ENCODE peak calls at places on chromosomes 11 and 22, in six cellular contexts. X is stomach, I is H1, O is A549, E is SK-N-SH, N is ovary. P is an unnamed sample.

GRCh38 chr11:19723572-19724342 is 11.1 kb downstream of the NAV2 start:
- DNase-seq in I (no peak), E (peak), X (no peak), N (no peak), O (no peak), P (no peak)

GRCh38 chr22:43891360-43892182 is at the start of gene PNPLA5:
- DNase-seq in E (peak), O (no peak), N (no peak), I (peak), X (no peak), P (no peak)

GRCh38 chr11:43393765-43394355 is 35.1 kb downstream of the TTC17 start:
- DNase-seq in X (peak), O (no peak), N (peak), E (no peak), I (no peak), P (no peak)

GRCh38 chr22:32202539-32203180 is 2.2 kb downstream of the RFPL2 start:
- DNase-seq in O (peak), I (peak), X (peak), N (no peak), E (peak), P (peak)

GRCh38 chr11:46680164-46680760 is 20.2 kb downstream of the ARHGAP1 start:
- DNase-seq in N (no peak), O (no peak), X (no peak), I (no peak), E (no peak), P (no peak)

GRCh38 chr11:72586591-72587090 is 87.6 kb downstream of the PDE2A start:
- DNase-seq in N (no peak), X (no peak), O (no peak), I (no peak), E (no peak), P (no peak)

GRCh38 chr22:37293172-37293571 is 10.9 kb downstream of the CYTH4 start:
- DNase-seq in E (no peak), X (no peak), N (no peak), O (no peak), I (no peak), P (no peak)

GRCh38 chr22:36486619-36487384 is 5.4 kb upstream of the TXN2 start:
- DNase-seq in E (no peak), N (no peak), X (peak), I (peak), O (peak), P (no peak)

GRCh38 chr11:9047986-9048522 is 43.3 kb downstream of the SCUBE2 start:
- DNase-seq in E (no peak), O (no peak), X (no peak), N (no peak), I (no peak), P (no peak)

GRCh38 chr11:103601230-103601846 is 435.1 kb upstream of the DDI1 start:
- DNase-seq in E (peak), I (peak), N (no peak), X (no peak), O (peak), P (no peak)

GRCh38 chr22:44914026-44914721 is 95.6 kb downstream of the PHF21B start:
- DNase-seq in O (no peak), E (no peak), I (no peak), N (no peak), X (no peak), P (no peak)

GRCh38 chr11:123973816-123974215 is 3.8 kb downstream of the OR10S1 start:
- DNase-seq in N (no peak), X (no peak), O (no peak), E (no peak), I (no peak), P (no peak)

GRCh38 chr11:12421386-12421785 is 44.0 kb downstream of the PARVA start:
- DNase-seq in O (no peak), E (peak), N (no peak), X (no peak), I (no peak), P (peak)

GRCh38 chr11:34189191-34189590 is 83.8 kb downstream of the NAT10 start:
- DNase-seq in N (no peak), E (no peak), O (no peak), X (no peak), I (no peak), P (no peak)

GRCh38 chr11:66366844-66367477 is 4.6 kb downstream of the SLC29A2 start:
- DNase-seq in N (no peak), E (no peak), X (no peak), O (no peak), I (no peak), P (no peak)

GRCh38 chr11:27902981-27903624 is 202.8 kb upstream of the BDNF start:
- DNase-seq in E (no peak), X (no peak), O (peak), N (no peak), I (no peak), P (no peak)

GRCh38 chr22:50697667-50698506 is 25.3 kb downstream of the SHANK3 start:
- DNase-seq in X (no peak), O (no peak), E (peak), N (peak), I (no peak), P (no peak)

GRCh38 chr11:20048246-20048645 is 112.0 kb downstream of the DBX1 start:
- DNase-seq in O (no peak), N (no peak), I (no peak), X (no peak), E (no peak), P (no peak)

GRCh38 chr22:18032455-18033101 is 8.2 kb upstream of the MICAL3 start:
- DNase-seq in I (no peak), N (no peak), O (peak), X (no peak), E (no peak), P (no peak)

GRCh38 chr11:12195773-12196172 is 85.4 kb downstream of the MICAL2 start:
- DNase-seq in I (no peak), E (no peak), N (no peak), O (no peak), X (no peak), P (no peak)

GRCh38 chr11:63979426-63979825 is 5.0 kb downstream of the COX8A start:
- DNase-seq in I (no peak), E (no peak), N (no peak), O (no peak), X (no peak), P (no peak)

GRCh38 chr11:117492578-117493251 is 165.1 kb downstream of the CEP164 start:
- DNase-seq in N (no peak), X (no peak), O (no peak), I (peak), E (peak), P (no peak)

DNA sequence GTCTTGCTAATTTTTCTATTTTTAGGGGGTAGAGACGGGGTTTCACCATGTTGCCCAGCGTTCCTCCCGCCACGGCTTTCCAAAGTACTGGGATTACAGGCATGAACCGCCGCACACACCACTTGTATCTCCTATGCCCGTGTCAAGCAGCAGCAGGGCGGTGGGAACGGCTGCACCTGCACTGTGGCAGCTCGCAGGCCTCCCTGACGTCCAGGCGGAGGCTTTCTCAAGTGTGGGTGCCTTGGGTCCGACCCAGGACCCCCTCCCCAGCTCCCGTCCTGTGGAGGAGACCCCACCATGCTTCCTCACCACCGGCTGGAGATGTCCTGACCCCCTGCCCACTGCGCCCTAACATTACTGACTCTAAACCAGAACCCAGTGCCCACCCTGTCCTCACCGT is 25.7 kb downstream of the TSPAN4 start:
- DNase-seq in I (no peak), O (no peak), N (no peak), E (no peak), X (no peak), P (no peak)
- H3K4me3 ChIP-seq in I (no peak), O (no peak), N (no peak), E (no peak), X (no peak), P (no peak)

GRCh38 chr11:91756829-91757480 is 467.7 kb upstream of the FAT3 start:
- DNase-seq in O (no peak), I (no peak), E (no peak), X (no peak), N (no peak), P (no peak)
- TF ChIP-seq EP300 in O (no peak), I (no peak), E (no peak), X (no peak), N (no peak), P (no peak)

GRCh38 chr22:25282346-25282670 is 62.9 kb downstream of the CRYBB2 start:
- DNase-seq in N (no peak), O (no peak), X (no peak), I (no peak), E (no peak), P (no peak)

GRCh38 chr22:25281675-25282345 is 62.4 kb downstream of the CRYBB2 start:
- DNase-seq in X (no peak), I (peak), N (no peak), E (no peak), O (no peak), P (no peak)

GRCh38 chr22:25282671-25283561 is 63.5 kb downstream of the CRYBB2 start:
- DNase-seq in E (peak), I (peak), X (no peak), N (no peak), O (no peak), P (no peak)
- H3K4me3 ChIP-seq in E (no peak), I (peak), X (peak), N (no peak), O (no peak), P (no peak)

GRCh38 chr11:61963016-61963281 is 4.5 kb downstream of the FTH1 start:
- DNase-seq in I (no peak), X (no peak), O (no peak), E (no peak), N (peak), P (no peak)

GRCh38 chr11:61960532-61960931 is 6.9 kb downstream of the FTH1 start:
- DNase-seq in E (no peak), O (no peak), I (no peak), X (no peak), N (peak), P (no peak)

GRCh38 chr11:61962213-61963015 is 5.0 kb downstream of the FTH1 start:
- DNase-seq in I (no peak), N (peak), E (no peak), O (peak), X (no peak), P (no peak)

GRCh38 chr11:61963282-61964057 is 4.0 kb downstream of the FTH1 start:
- DNase-seq in I (no peak), E (no peak), X (no peak), O (peak), N (peak), P (no peak)

DNA sequence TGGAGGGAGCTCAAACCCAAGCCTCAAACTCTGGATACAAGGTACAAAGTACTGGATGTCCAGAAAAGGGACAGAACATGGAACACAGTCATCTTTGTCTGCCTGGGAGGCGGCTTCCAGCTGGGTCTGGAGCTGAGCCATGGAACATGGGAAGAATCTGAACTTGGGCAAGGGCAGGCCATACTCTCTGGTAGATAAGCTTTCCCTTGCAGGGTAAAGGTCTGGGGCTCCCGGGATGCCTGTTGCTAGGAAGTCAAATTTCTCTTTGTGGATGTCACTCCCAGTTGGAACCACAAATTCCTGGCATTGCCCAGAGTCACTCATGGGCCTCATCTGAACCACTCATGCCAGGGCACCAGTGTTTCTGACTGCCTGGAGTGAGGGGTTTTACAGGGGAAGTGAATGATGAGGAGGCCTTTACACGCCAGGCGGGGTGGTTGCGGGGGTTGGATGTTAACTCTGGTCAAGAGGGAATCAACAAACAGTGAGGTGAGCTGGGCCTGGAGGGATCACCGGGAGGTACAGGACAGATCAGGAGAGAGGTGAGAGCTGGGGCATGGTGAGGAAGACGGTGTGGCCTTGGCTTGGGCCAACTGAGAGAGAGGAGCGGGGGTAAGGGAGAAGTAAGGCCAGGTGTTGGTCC is 5.7 kb downstream of the FTH1 start:
- DNase-seq in I (no peak), N (peak), X (peak), E (no peak), O (peak), P (no peak)
- TF ChIP-seq EP300 in I (no peak), N (no peak), X (no peak), E (no peak), O (no peak), P (no peak)

GRCh38 chr11:111170761-111171379 is 74.7 kb upstream of the POU2AF2 start:
- DNase-seq in X (no peak), E (no peak), O (no peak), N (no peak), I (no peak), P (no peak)
- H3K4me3 ChIP-seq in X (no peak), E (no peak), O (no peak), N (no peak), I (no peak), P (no peak)